ENCODE peak calls at places on chromosomes 1 and 21, in six cellular contexts. K is activated naive CD4-positive, alpha-beta T cell; A is SJCRH30; R is non-pigmented ciliary epithelial cell; P is fibroblast of lung; Y is NCI-H526 treated with DMSO at 0.1 percent for 48 hours. B is an unnamed sample.

GRCh38 chr21:16179732-16180131 is 449.9 kb downstream of the USP25 start:
- DNase-seq in K (no peak), A (no peak), R (no peak), P (peak), Y (no peak), B (no peak)

GRCh38 chr1:8213676-8214075 is 104.2 kb upstream of the SLC45A1 start:
- DNase-seq in K (no peak), A (no peak), R (no peak), P (no peak), Y (no peak), B (no peak)

GRCh38 chr1:41805771-41806471 is 112.8 kb downstream of the HIVEP3 start:
- DNase-seq in K (no peak), A (no peak), R (no peak), P (no peak), Y (no peak), B (no peak)

GRCh38 chr1:24946861-24947658 is 17.0 kb upstream of the RUNX3 start:
- DNase-seq in K (no peak), A (no peak), R (no peak), P (peak), Y (no peak), B (no peak)

GRCh38 chr1:8015036-8015808 is 10.9 kb downstream of the ERRFI1 start:
- DNase-seq in K (peak), A (peak), R (peak), P (peak), Y (peak), B (peak)

GRCh38 chr21:31503939-31504338 is 155.6 kb upstream of the SOD1 start:
- DNase-seq in K (no peak), A (no peak), R (no peak), P (no peak), Y (no peak), B (no peak)

GRCh38 chr1:48761411-48761810 is 15.3 kb downstream of the BEND5 start:
- DNase-seq in K (no peak), A (no peak), R (peak), P (peak), Y (no peak), B (no peak)

GRCh38 chr1:241453732-241454131 is 65.8 kb downstream of the FH start:
- DNase-seq in K (no peak), A (no peak), R (no peak), P (no peak), Y (no peak), B (no peak)

GRCh38 chr1:235866207-235866912 is at the start of gene LYST:
- DNase-seq in K (peak), A (peak), R (no peak), P (peak), Y (peak), B (peak)

GRCh38 chr1:31062867-31063380 is 2.6 kb downstream of the PUM1 start:
- DNase-seq in K (no peak), A (no peak), R (no peak), P (no peak), Y (no peak), B (no peak)

GRCh38 chr21:39564200-39564599 is 48.5 kb upstream of the B3GALT5 start:
- DNase-seq in K (no peak), A (no peak), R (no peak), P (no peak), Y (peak), B (no peak)

GRCh38 chr1:192435704-192436103 is 118.9 kb downstream of the RGS21 start:
- DNase-seq in K (no peak), A (no peak), R (no peak), P (no peak), Y (no peak), B (no peak)

GRCh38 chr1:245045087-245045881 is 109.5 kb upstream of the KIF26B start:
- DNase-seq in K (no peak), A (no peak), R (no peak), P (peak), Y (no peak), B (peak)

GRCh38 chr1:236030572-236030971 is 34.3 kb downstream of the NID1 start:
- DNase-seq in K (no peak), A (no peak), R (no peak), P (no peak), Y (no peak), B (no peak)

GRCh38 chr1:116769050-116769449 is 14.8 kb downstream of the CD2 start:
- DNase-seq in K (no peak), A (no peak), R (no peak), P (no peak), Y (no peak), B (no peak)

GRCh38 chr1:80982831-80983230 is 817.9 kb upstream of the ADGRL2 start:
- DNase-seq in K (no peak), A (no peak), R (no peak), P (no peak), Y (peak), B (no peak)

GRCh38 chr1:208531003-208531750 is 287.0 kb upstream of the PLXNA2 start:
- DNase-seq in K (no peak), A (no peak), R (no peak), P (no peak), Y (no peak), B (no peak)

GRCh38 chr21:46347791-46348381 is 23.9 kb downstream of the PCNT start:
- DNase-seq in K (no peak), A (no peak), R (no peak), P (peak), Y (no peak), B (no peak)

GRCh38 chr1:234149217-234149616 is 224.0 kb upstream of the COA6 start:
- DNase-seq in K (no peak), A (no peak), R (no peak), P (peak), Y (no peak), B (no peak)

GRCh38 chr21:31293986-31294385 is 50.1 kb downstream of the TIAM1 start:
- DNase-seq in K (no peak), A (no peak), R (peak), P (peak), Y (no peak), B (peak)

GRCh38 chr1:214281902-214282695 is 1.1 kb downstream of the SMYD2 start:
- DNase-seq in K (no peak), A (peak), R (no peak), P (peak), Y (no peak), B (no peak)

GRCh38 chr1:27508139-27508665 is 18.2 kb upstream of the WASF2 start:
- DNase-seq in K (no peak), A (no peak), R (no peak), P (no peak), Y (no peak), B (no peak)

GRCh38 chr1:113451710-113452109 is 61.4 kb downstream of the MAGI3 start:
- DNase-seq in K (no peak), A (no peak), R (no peak), P (no peak), Y (no peak), B (no peak)

GRCh38 chr1:94501925-94502324 is 39.6 kb downstream of the F3 start:
- DNase-seq in K (no peak), A (no peak), R (no peak), P (no peak), Y (no peak), B (no peak)

GRCh38 chr1:21302747-21303715 is 12.8 kb upstream of the ECE1 start:
- DNase-seq in K (no peak), A (peak), R (no peak), P (peak), Y (no peak), B (peak)

B was measured in Caki2.